ENCODE peak calls at places on chromosomes 7 and 10, in six cellular contexts. One of them, this sample, is unnamed.

GRCh38 chr10:43710772-43711471 is 62.2 kb upstream of the ZNF32 start:
- DNase-seq in breast epithelium: no peak
- DNase-seq in WERI-Rb-1: no peak
- DNase-seq in progenitor cell of endocrine pancreas: no peak
- DNase-seq in PC-9: no peak
- DNase-seq in HFF-Myc: no peak
- DNase-seq in this sample: no peak

GRCh38 chr10:28678687-28679457 is 1.6 kb downstream of the BAMBI start:
- DNase-seq in breast epithelium: no peak
- DNase-seq in WERI-Rb-1: no peak
- DNase-seq in progenitor cell of endocrine pancreas: no peak
- DNase-seq in PC-9: no peak
- DNase-seq in HFF-Myc: no peak
- DNase-seq in this sample: no peak

GRCh38 chr10:70693619-70694286 is 21.4 kb downstream of the ADAMTS14 start:
- DNase-seq in breast epithelium: peak; percentile 20
- DNase-seq in WERI-Rb-1: no peak
- DNase-seq in progenitor cell of endocrine pancreas: no peak
- DNase-seq in PC-9: no peak
- DNase-seq in HFF-Myc: peak; percentile 88
- DNase-seq in this sample: no peak

GRCh38 chr7:93097388-93097787 is 20.4 kb downstream of the SAMD9 start:
- DNase-seq in breast epithelium: no peak
- DNase-seq in WERI-Rb-1: no peak
- DNase-seq in progenitor cell of endocrine pancreas: no peak
- DNase-seq in PC-9: no peak
- DNase-seq in HFF-Myc: no peak
- DNase-seq in this sample: no peak

GRCh38 chr7:137345799-137346449 is 2.4 kb upstream of the PTN start:
- DNase-seq in breast epithelium: no peak
- DNase-seq in WERI-Rb-1: no peak
- DNase-seq in progenitor cell of endocrine pancreas: no peak
- DNase-seq in PC-9: no peak
- DNase-seq in HFF-Myc: no peak
- DNase-seq in this sample: no peak

GRCh38 chr7:7183061-7183832 is 903 bp downstream of the C1GALT1 start:
- DNase-seq in breast epithelium: peak; percentile 48
- DNase-seq in WERI-Rb-1: no peak
- DNase-seq in progenitor cell of endocrine pancreas: peak; percentile 48
- DNase-seq in PC-9: peak; percentile 50
- DNase-seq in HFF-Myc: no peak
- DNase-seq in this sample: peak; percentile 61

GRCh38 chr10:87706731-87707130 is 47.1 kb downstream of the PAPSS2 start:
- DNase-seq in breast epithelium: no peak
- DNase-seq in WERI-Rb-1: no peak
- DNase-seq in progenitor cell of endocrine pancreas: no peak
- DNase-seq in PC-9: no peak
- DNase-seq in HFF-Myc: no peak
- DNase-seq in this sample: no peak

GRCh38 chr10:119933179-119933578 is 40.6 kb downstream of the SEC23IP start:
- DNase-seq in breast epithelium: no peak
- DNase-seq in WERI-Rb-1: peak; percentile 10
- DNase-seq in progenitor cell of endocrine pancreas: no peak
- DNase-seq in PC-9: no peak
- DNase-seq in HFF-Myc: no peak
- DNase-seq in this sample: no peak

GRCh38 chr10:10831085-10831484 is 186.6 kb upstream of the CELF2 start:
- DNase-seq in breast epithelium: no peak
- DNase-seq in WERI-Rb-1: no peak
- DNase-seq in progenitor cell of endocrine pancreas: no peak
- DNase-seq in PC-9: peak; percentile 61
- DNase-seq in HFF-Myc: peak; percentile 71
- DNase-seq in this sample: peak; percentile 79

DNA sequence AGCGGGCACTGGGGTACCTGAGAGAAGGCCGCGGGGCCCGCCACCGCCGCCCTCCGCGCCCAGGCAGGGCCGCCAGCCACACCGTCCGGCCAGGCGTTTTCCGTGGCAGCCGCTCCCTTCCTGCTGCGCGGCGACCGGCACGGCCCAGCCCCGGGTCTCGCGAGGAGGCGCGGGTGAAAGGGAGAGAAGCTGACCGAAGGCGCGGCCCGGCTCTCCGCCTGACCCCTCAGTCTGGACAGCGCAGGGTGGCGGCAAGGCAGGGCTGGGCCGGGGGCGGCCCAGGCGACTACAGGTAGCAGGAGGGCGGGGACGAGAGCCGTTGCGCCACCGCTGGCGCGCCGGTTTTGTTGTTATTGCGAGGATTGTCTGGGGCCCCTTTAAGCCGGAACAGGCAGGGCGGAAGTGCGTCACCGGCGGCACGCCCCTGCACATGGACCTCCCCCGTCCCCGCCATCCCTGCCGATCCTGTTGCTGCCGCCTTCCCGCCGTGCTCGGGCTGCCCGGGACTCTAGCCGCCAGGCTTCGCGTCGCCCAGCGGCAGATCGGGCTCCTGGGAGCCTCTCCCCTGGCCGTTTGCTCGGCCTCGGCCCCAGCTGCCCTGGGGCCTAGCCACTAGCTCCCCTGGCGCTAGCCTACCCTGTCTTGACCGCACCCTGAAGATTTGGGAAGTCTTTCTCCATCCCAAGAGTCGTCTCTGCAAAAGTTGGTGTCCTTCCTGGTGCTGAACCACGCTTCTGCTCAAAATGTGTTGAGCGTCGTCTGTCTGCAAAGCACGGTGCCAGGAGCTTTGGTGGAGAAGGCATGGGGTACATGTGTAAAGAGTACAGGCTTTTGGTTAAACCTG is at the start of gene HERPUD2:
- DNase-seq in breast epithelium: peak; percentile 92
- DNase-seq in WERI-Rb-1: peak; percentile 94
- DNase-seq in progenitor cell of endocrine pancreas: peak; percentile 91
- DNase-seq in PC-9: peak; percentile 92
- DNase-seq in HFF-Myc: peak; percentile 56
- DNase-seq in this sample: peak; percentile 88
- TF ChIP-seq CTCF in breast epithelium: no peak
- TF ChIP-seq CTCF in WERI-Rb-1: no peak
- TF ChIP-seq CTCF in progenitor cell of endocrine pancreas: no peak
- TF ChIP-seq CTCF in PC-9: no peak
- TF ChIP-seq CTCF in HFF-Myc: no peak
- TF ChIP-seq CTCF in this sample: peak; percentile 17

DNA sequence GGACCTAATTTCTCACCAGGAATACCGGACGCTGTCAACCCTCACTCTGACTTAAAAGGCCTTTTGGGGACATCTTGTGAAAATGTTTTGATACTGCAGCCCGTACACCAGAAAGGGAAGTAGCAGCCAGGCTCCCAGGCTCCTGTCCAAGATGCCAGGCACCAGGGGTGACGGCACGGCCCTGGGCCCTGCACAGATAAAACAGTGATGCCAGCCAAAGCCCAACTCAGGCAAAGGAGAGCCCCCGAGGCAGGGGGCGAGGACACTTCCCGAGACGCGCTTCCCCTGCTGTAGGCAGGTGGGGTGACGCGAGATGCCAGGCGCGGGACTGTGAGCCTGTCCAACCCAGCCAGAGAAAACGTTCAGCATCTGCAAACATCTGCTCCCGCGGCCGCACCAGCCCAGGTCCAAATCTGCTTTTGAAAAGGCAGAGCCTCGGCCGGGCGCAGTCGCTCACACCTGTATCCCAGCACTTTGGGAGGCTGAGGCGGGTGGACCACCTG is 15.7 kb downstream of the ZFAND2A start:
- DNase-seq in breast epithelium: no peak
- DNase-seq in WERI-Rb-1: no peak
- DNase-seq in progenitor cell of endocrine pancreas: no peak
- DNase-seq in PC-9: no peak
- DNase-seq in HFF-Myc: no peak
- DNase-seq in this sample: no peak
- TF ChIP-seq CTCF in breast epithelium: peak; percentile 41
- TF ChIP-seq CTCF in WERI-Rb-1: peak; percentile 30
- TF ChIP-seq CTCF in progenitor cell of endocrine pancreas: peak; percentile 26
- TF ChIP-seq CTCF in PC-9: no peak
- TF ChIP-seq CTCF in HFF-Myc: peak; percentile 16
- TF ChIP-seq CTCF in this sample: peak; percentile 52

GRCh38 chr7:3780525-3780924 is 479.5 kb downstream of the SDK1 start:
- DNase-seq in breast epithelium: no peak
- DNase-seq in WERI-Rb-1: no peak
- DNase-seq in progenitor cell of endocrine pancreas: no peak
- DNase-seq in PC-9: no peak
- DNase-seq in HFF-Myc: no peak
- DNase-seq in this sample: no peak
- TF ChIP-seq CTCF in breast epithelium: no peak
- TF ChIP-seq CTCF in WERI-Rb-1: no peak
- TF ChIP-seq CTCF in progenitor cell of endocrine pancreas: no peak
- TF ChIP-seq CTCF in PC-9: no peak
- TF ChIP-seq CTCF in HFF-Myc: no peak
- TF ChIP-seq CTCF in this sample: no peak

GRCh38 chr7:151633516-151633812 is 113.8 kb upstream of the RHEB start:
- DNase-seq in breast epithelium: no peak
- DNase-seq in WERI-Rb-1: no peak
- DNase-seq in progenitor cell of endocrine pancreas: no peak
- DNase-seq in PC-9: no peak
- DNase-seq in HFF-Myc: no peak
- DNase-seq in this sample: no peak

GRCh38 chr7:151630349-151630748 is 110.7 kb upstream of the RHEB start:
- DNase-seq in breast epithelium: no peak
- DNase-seq in WERI-Rb-1: no peak
- DNase-seq in progenitor cell of endocrine pancreas: no peak
- DNase-seq in PC-9: no peak
- DNase-seq in HFF-Myc: no peak
- DNase-seq in this sample: no peak

GRCh38 chr7:151632750-151633515 is 113.2 kb upstream of the RHEB start:
- DNase-seq in breast epithelium: peak; percentile 35
- DNase-seq in WERI-Rb-1: no peak
- DNase-seq in progenitor cell of endocrine pancreas: peak; percentile 20
- DNase-seq in PC-9: peak; percentile 61
- DNase-seq in HFF-Myc: no peak
- DNase-seq in this sample: peak; percentile 51

GRCh38 chr7:151631149-151631967 is 111.7 kb upstream of the RHEB start:
- DNase-seq in breast epithelium: peak; percentile 24
- DNase-seq in WERI-Rb-1: peak; percentile 33
- DNase-seq in progenitor cell of endocrine pancreas: no peak
- DNase-seq in PC-9: peak; percentile 73
- DNase-seq in HFF-Myc: no peak
- DNase-seq in this sample: peak; percentile 55

DNA sequence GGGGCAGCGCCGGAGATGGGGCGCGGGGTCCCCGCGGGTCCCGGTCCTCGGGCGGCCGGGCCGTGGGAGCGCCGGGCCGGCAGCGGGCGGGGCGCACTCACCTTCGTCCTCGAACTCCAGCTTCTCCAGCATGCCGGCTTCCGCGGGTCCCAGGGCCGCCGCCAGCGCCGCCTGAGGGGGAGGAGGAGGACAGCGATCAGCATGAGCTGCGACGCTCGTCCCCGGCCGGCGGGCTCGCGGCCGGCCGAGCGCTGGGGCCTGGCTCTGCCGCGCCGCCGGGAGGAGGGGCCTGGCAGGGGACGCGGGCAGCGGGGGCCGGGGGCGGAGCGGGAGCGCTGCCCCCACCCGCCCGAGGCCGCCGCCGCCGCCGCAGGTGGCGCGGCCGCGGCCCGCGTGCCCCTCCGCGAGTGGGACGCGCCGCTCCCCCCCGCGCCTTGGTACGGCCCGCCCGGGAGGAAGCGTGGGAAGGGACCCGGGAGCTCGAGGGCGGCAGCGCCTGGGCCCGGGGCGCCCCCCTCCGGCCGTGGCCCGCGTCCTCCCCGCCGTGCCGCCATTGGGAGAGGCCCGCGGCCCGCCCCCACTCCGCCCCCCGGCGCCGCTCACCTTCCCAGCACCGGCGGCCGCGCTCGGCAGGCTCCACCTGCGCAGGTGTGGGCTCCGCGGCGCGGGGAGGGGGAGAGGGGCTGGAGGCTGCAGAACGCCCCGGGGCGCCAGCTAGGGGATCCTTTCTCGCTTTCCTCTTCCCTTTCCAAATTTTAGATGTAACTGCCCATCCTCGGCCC is 112.5 kb upstream of the RHEB start:
- DNase-seq in breast epithelium: peak; percentile 74
- DNase-seq in WERI-Rb-1: peak; percentile 78
- DNase-seq in progenitor cell of endocrine pancreas: peak; percentile 91
- DNase-seq in PC-9: peak; percentile 68
- DNase-seq in HFF-Myc: no peak
- DNase-seq in this sample: no peak
- TF ChIP-seq CTCF in breast epithelium: no peak
- TF ChIP-seq CTCF in WERI-Rb-1: peak; percentile 42
- TF ChIP-seq CTCF in progenitor cell of endocrine pancreas: peak; percentile 53
- TF ChIP-seq CTCF in PC-9: no peak
- TF ChIP-seq CTCF in HFF-Myc: peak; percentile 7
- TF ChIP-seq CTCF in this sample: peak; percentile 71

GRCh38 chr7:19899517-19899916 is 126.1 kb upstream of the TMEM196 start:
- DNase-seq in breast epithelium: no peak
- DNase-seq in WERI-Rb-1: no peak
- DNase-seq in progenitor cell of endocrine pancreas: no peak
- DNase-seq in PC-9: peak; percentile 47
- DNase-seq in HFF-Myc: no peak
- DNase-seq in this sample: no peak
- TF ChIP-seq CTCF in breast epithelium: no peak
- TF ChIP-seq CTCF in WERI-Rb-1: no peak
- TF ChIP-seq CTCF in progenitor cell of endocrine pancreas: no peak
- TF ChIP-seq CTCF in PC-9: no peak
- TF ChIP-seq CTCF in HFF-Myc: no peak
- TF ChIP-seq CTCF in this sample: no peak

GRCh38 chr10:22986771-22987542 is 59.1 kb downstream of the ARMC3 start:
- DNase-seq in breast epithelium: no peak
- DNase-seq in WERI-Rb-1: no peak
- DNase-seq in progenitor cell of endocrine pancreas: no peak
- DNase-seq in PC-9: no peak
- DNase-seq in HFF-Myc: no peak
- DNase-seq in this sample: no peak
- TF ChIP-seq CTCF in breast epithelium: peak; percentile 19
- TF ChIP-seq CTCF in WERI-Rb-1: no peak
- TF ChIP-seq CTCF in progenitor cell of endocrine pancreas: peak; percentile 28
- TF ChIP-seq CTCF in PC-9: peak; percentile 55
- TF ChIP-seq CTCF in HFF-Myc: no peak
- TF ChIP-seq CTCF in this sample: peak; percentile 59